ENCODE peak calls at places on chromosome X, in four cellular contexts. K is hippocampal formation, W is COR-L47, E is T-cell. G is an unnamed sample.

GRCh38 chrX:131735127-131735526 is 191.3 kb downstream of the OR13H1 start:
- DNase-seq in K (no peak), W (no peak), E (no peak), G (no peak)

GRCh38 chrX:136963973-136964372 is 69.8 kb downstream of the GPR101 start:
- DNase-seq in K (no peak), W (no peak), E (no peak), G (no peak)

GRCh38 chrX:53320543-53321215 is 39.3 kb upstream of the IQSEC2 start:
- DNase-seq in K (no peak), W (no peak), E (peak; percentile 19), G (no peak)

GRCh38 chrX:152913354-152913753 is 15.5 kb downstream of the ZNF185 start:
- DNase-seq in K (no peak), W (no peak), E (no peak), G (no peak)

GRCh38 chrX:53128097-53128749 is 34.3 kb downstream of the KANTR start:
- DNase-seq in K (no peak), W (no peak), E (no peak), G (no peak)

GRCh38 chrX:68462197-68462596 is 28.9 kb upstream of the OPHN1 start:
- DNase-seq in K (no peak), W (no peak), E (no peak), G (no peak)

GRCh38 chrX:49041683-49042529 is 1.3 kb downstream of the TFE3 start:
- DNase-seq in K (no peak), W (no peak), E (no peak), G (no peak)

GRCh38 chrX:51641421-51642021 is 22.8 kb upstream of the CENPVL3 start:
- DNase-seq in K (no peak), W (peak; percentile 31), E (no peak), G (no peak)

GRCh38 chrX:145825896-145826295 is 8.3 kb downstream of the SLITRK2 start:
- DNase-seq in K (no peak), W (no peak), E (no peak), G (no peak)

GRCh38 chrX:7170903-7171302 is 22.9 kb upstream of the PUDP start:
- DNase-seq in K (no peak), W (no peak), E (peak; percentile 42), G (no peak)

GRCh38 chrX:100895365-100896075 is 21.4 kb upstream of the NOX1 start:
- DNase-seq in K (no peak), W (peak; percentile 31), E (peak; percentile 18), G (no peak)

G was measured in GOT3.